ENCODE peak calls at places on chromosomes 2 and 18, in six cellular contexts. H is transverse colon; K is activated effector memory CD4-positive, alpha-beta T cell treated with anti-CD3 and anti-CD28 coated beads, Interleukin-2, amount 50 U/mL, for 16 hours; W is A172; B is EL; G is left kidney. J is an unnamed sample.

GRCh38 chr2:163364736-163365135 is 371.1 kb downstream of the FIGN start:
- DNase-seq in H (no peak), K (no peak), W (no peak), B (no peak), G (no peak), J (no peak)

GRCh38 chr2:83055338-83056010 is 1403.6 kb downstream of the SUCLG1 start:
- DNase-seq in H (no peak), K (no peak), W (peak; percentile 93), B (peak; percentile 86), G (peak; percentile 75), J (no peak)

GRCh38 chr2:50591642-50592041 is 440.3 kb downstream of the NRXN1 start:
- DNase-seq in H (no peak), K (no peak), W (no peak), B (no peak), G (no peak), J (no peak)

GRCh38 chr2:60337142-60337497 is 216.3 kb downstream of the BCL11A start:
- DNase-seq in H (no peak), K (no peak), W (no peak), B (peak; percentile 4), G (no peak), J (no peak)

GRCh38 chr18:74370163-74370562 is 54.5 kb downstream of the C18orf63 start:
- DNase-seq in H (no peak), K (no peak), W (no peak), B (no peak), G (no peak), J (no peak)

GRCh38 chr18:35080058-35080457 is 38.8 kb downstream of the MAPRE2 start:
- DNase-seq in H (no peak), K (no peak), W (no peak), B (no peak), G (no peak), J (no peak)

GRCh38 chr2:173652311-173652710 is 297.6 kb downstream of the CDCA7 start:
- DNase-seq in H (no peak), K (no peak), W (peak; percentile 88), B (peak; percentile 91), G (no peak), J (no peak)

GRCh38 chr18:8673276-8674209 is 31.8 kb upstream of the MTCL1 start:
- DNase-seq in H (peak; percentile 16), K (no peak), W (no peak), B (peak; percentile 10), G (no peak), J (no peak)

GRCh38 chr2:31384351-31384750 is 30.2 kb downstream of the XDH start:
- DNase-seq in H (no peak), K (no peak), W (peak; percentile 90), B (peak; percentile 89), G (no peak), J (no peak)

GRCh38 chr2:165793779-165794519 is at the start of gene GALNT3:
- DNase-seq in H (peak; percentile 94), K (peak; percentile 77), W (no peak), B (peak; percentile 14), G (peak; percentile 86), J (peak; percentile 69)

GRCh38 chr18:22060361-22060760 is 109.0 kb upstream of the GATA6 start:
- DNase-seq in H (no peak), K (no peak), W (no peak), B (no peak), G (no peak), J (no peak)

GRCh38 chr2:99637157-99637697 is 147.4 kb upstream of the REV1 start:
- DNase-seq in H (no peak), K (no peak), W (no peak), B (no peak), G (no peak), J (no peak)

GRCh38 chr2:195848119-195848899 is 191.3 kb downstream of the SLC39A10 start:
- DNase-seq in H (no peak), K (no peak), W (no peak), B (no peak), G (no peak), J (no peak)

GRCh38 chr2:88127888-88128653 is at the start of gene FABP1:
- DNase-seq in H (peak; percentile 72), K (no peak), W (no peak), B (no peak), G (no peak), J (no peak)

GRCh38 chr2:195532628-195533271 is 124.3 kb upstream of the SLC39A10 start:
- DNase-seq in H (no peak), K (no peak), W (peak; percentile 18), B (peak; percentile 55), G (no peak), J (no peak)

GRCh38 chr2:172792711-172793110 is 57.1 kb downstream of the RAPGEF4 start:
- DNase-seq in H (no peak), K (no peak), W (no peak), B (peak; percentile 19), G (no peak), J (no peak)

GRCh38 chr2:221501210-221501882 is 70.8 kb downstream of the EPHA4 start:
- DNase-seq in H (no peak), K (no peak), W (peak; percentile 78), B (peak; percentile 86), G (peak; percentile 67), J (no peak)

GRCh38 chr2:5668682-5669267 is 23.4 kb upstream of the SOX11 start:
- DNase-seq in H (no peak), K (no peak), W (no peak), B (no peak), G (no peak), J (peak; percentile 54)

GRCh38 chr2:1708476-1709334 is 35.6 kb downstream of the PXDN start:
- DNase-seq in H (no peak), K (no peak), W (no peak), B (no peak), G (no peak), J (peak; percentile 66)

GRCh38 chr2:101958071-101958470 is 33.7 kb upstream of the IL1R2 start:
- DNase-seq in H (no peak), K (no peak), W (no peak), B (peak; percentile 37), G (no peak), J (no peak)

GRCh38 chr2:240436626-240437180 is 1.2 kb downstream of the GPC1 start:
- DNase-seq in H (no peak), K (no peak), W (no peak), B (peak; percentile 37), G (peak; percentile 79), J (peak; percentile 73)

GRCh38 chr18:74256190-74256589 is 35.6 kb downstream of the CYB5A start:
- DNase-seq in H (no peak), K (no peak), W (no peak), B (no peak), G (peak; percentile 42), J (peak; percentile 36)

GRCh38 chr18:48798334-48799197 is 152.2 kb downstream of the SMAD7 start:
- DNase-seq in H (peak; percentile 5), K (peak; percentile 44), W (no peak), B (no peak), G (no peak), J (no peak)